ENCODE peak calls at places on chromosomes 6 and 20, in eight cellular contexts. I is cardiac muscle cell, D is dorsolateral prefrontal cortex, Z is heart right ventricle, V is A549, W is trophoblast cell, N is heart left ventricle, R is pancreas. B is an unnamed sample.
A peak's percentile ranks its signal among the peaks of the same experiment; 100 is the strongest.

GRCh38 chr20:22414354-22414753 is 170.0 kb downstream of the FOXA2 start:
- DNase-seq in R (no peak), V (no peak), D (no peak), N (no peak), I (peak; percentile 81), Z (no peak), W (no peak), B (no peak)

GRCh38 chr20:38725959-38726848 is 1.9 kb downstream of the SLC32A1 start:
- DNase-seq in W (no peak), V (peak; percentile 84), D (no peak), R (peak; percentile 22), Z (no peak), I (peak; percentile 46), N (no peak), B (no peak)

GRCh38 chr6:83708970-83709747 is at the start of gene SNAP91:
- DNase-seq in R (no peak), W (no peak), N (peak; percentile 32), Z (peak; percentile 22), D (peak; percentile 87), I (peak; percentile 22), V (no peak), B (peak; percentile 57)

GRCh38 chr6:19562468-19562867 is 274.7 kb upstream of the ID4 start:
- DNase-seq in I (no peak), R (no peak), D (no peak), N (no peak), W (no peak), Z (no peak), V (no peak), B (no peak)

GRCh38 chr6:36160147-36160760 is 29.9 kb downstream of the MAPK13 start:
- DNase-seq in R (no peak), D (no peak), V (no peak), N (no peak), I (peak; percentile 61), W (no peak), Z (no peak), B (no peak)

GRCh38 chr6:52304917-52305316 is 20.4 kb upstream of the MCM3 start:
- DNase-seq in I (peak; percentile 56), R (no peak), V (no peak), W (peak; percentile 34), D (no peak), N (no peak), Z (no peak), B (no peak)

GRCh38 chr20:32034581-32035397 is 17.3 kb upstream of the HCK start:
- DNase-seq in N (no peak), Z (no peak), V (no peak), I (no peak), D (no peak), W (peak; percentile 32), R (no peak), B (no peak)

GRCh38 chr6:21199246-21199645 is 394.3 kb upstream of the SOX4 start:
- DNase-seq in W (no peak), D (no peak), I (no peak), N (no peak), Z (no peak), R (no peak), V (no peak), B (no peak)

GRCh38 chr6:38348366-38348765 is 291.4 kb downstream of the BTBD9 start:
- DNase-seq in Z (no peak), D (no peak), V (no peak), W (no peak), I (no peak), R (no peak), N (no peak), B (no peak)

GRCh38 chr20:50088022-50088421 is 24.9 kb downstream of the UBE2V1 start:
- DNase-seq in W (peak; percentile 59), D (no peak), V (no peak), N (no peak), Z (no peak), I (no peak), R (no peak), B (no peak)

GRCh38 chr6:22328499-22328898 is 31.7 kb upstream of the PRL start:
- DNase-seq in R (no peak), I (no peak), W (no peak), Z (no peak), D (no peak), V (no peak), N (no peak), B (no peak)

GRCh38 chr20:62961310-62961783 is 8.8 kb downstream of the SLC17A9 start:
- DNase-seq in I (no peak), V (no peak), D (no peak), Z (no peak), N (no peak), W (no peak), R (no peak), B (no peak)

GRCh38 chr6:118124851-118125250 is 217.8 kb downstream of the SLC35F1 start:
- DNase-seq in V (no peak), Z (no peak), I (no peak), N (no peak), W (no peak), R (no peak), D (no peak), B (no peak)

GRCh38 chr6:143015300-143015706 is 45.4 kb upstream of the AIG1 start:
- DNase-seq in D (no peak), I (no peak), N (no peak), Z (no peak), R (no peak), V (no peak), W (no peak), B (no peak)

GRCh38 chr6:13195826-13196225 is 132.5 kb downstream of the TBC1D7 start:
- DNase-seq in Z (no peak), D (no peak), I (no peak), R (no peak), N (no peak), V (no peak), W (no peak), B (no peak)

DNA sequence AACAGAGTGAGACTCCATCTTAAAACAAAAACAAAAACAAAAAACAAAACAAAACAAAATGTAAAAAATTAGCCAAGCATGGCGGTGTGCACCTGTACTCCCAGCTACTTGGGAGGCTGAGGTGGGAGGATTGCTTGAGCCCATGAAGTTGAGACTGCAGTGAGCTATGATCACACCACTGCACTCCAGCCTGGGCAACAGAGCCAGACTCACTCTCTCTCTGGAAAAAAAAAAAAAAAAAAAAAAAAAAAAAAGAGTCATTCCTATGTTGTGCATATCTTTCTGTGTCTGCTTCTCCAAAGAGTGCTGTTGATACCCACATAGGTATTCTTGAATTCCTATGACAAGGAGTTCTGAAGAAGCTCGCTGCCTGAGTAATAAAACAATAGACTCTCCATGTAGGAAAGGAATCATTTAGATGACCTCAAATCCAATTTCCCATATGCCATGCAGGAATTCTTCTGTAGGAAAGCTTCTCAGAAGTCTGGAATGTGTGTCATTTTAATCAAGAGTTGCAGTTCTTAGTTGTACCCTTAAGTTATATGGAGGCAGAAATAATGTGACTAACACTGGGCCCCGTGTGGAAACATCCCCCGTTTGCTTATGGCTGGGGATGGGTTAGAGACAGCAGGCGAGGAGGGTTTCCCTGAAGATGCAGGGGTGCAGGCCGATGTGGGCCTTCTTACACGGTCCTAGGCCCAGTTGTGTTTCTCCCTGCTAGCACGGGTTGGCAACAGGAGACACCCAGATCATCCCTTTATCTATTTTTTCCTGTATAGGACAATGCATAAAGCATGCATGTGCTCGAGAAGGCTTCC is 79.4 kb downstream of the ZDHHC14 start:
- DNase-seq in N (no peak), D (no peak), Z (no peak), I (no peak), W (no peak), V (no peak), R (no peak), B (no peak)
- H3K27ac ChIP-seq in N (no peak overlapping the region), D (no peak overlapping the region), Z (no peak overlapping the region), I (no peak overlapping the region), W (no peak overlapping the region), V (no peak overlapping the region), R (peak overlapping the region; percentile 56), B (no peak overlapping the region)

GRCh38 chr6:33782561-33782960 is 6.4 kb downstream of the LEMD2 start:
- DNase-seq in N (no peak), D (no peak), W (no peak), Z (no peak), V (no peak), I (no peak), R (no peak), B (no peak)
- H3K27ac ChIP-seq in N (no peak overlapping the region), D (no peak overlapping the region), W (no peak overlapping the region), Z (no peak overlapping the region), V (no peak overlapping the region), I (no peak overlapping the region), R (no peak overlapping the region), B (no peak overlapping the region)

GRCh38 chr6:39821014-39821738 is 29.0 kb downstream of the DAAM2 start:
- DNase-seq in V (no peak), Z (no peak), N (no peak), W (no peak), R (no peak), I (peak; percentile 40), D (no peak), B (no peak)
- H3K27ac ChIP-seq in V (no peak overlapping the region), Z (peak overlapping the region; percentile 78), N (peak overlapping the region; percentile 78), W (no peak overlapping the region), R (peak overlapping the region; percentile 9), I (no peak overlapping the region), D (peak overlapping the region; percentile 92), B (peak overlapping the region; percentile 90)

DNA sequence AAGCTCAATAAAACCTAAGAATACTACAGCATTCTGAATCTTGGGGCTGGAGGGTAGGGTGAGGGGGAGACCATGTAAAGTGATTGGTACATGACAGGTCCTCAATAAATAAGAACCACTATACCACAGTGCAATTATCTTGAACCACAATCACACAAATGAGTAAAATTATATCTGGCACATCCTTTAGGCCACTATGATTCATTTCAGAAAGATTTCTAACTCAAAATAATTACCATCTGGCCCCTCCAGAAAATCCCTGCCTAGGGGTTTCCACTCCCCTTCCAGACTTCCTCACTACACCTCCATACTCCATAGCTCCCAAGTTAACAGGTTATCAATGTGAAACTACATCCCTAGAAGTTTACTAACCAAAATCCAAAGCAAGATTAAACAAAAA is 19.7 kb downstream of the AKIRIN2 start:
- DNase-seq in V (no peak), D (no peak), I (no peak), R (no peak), N (no peak), Z (no peak), W (no peak), B (no peak)
- H3K27ac ChIP-seq in V (no peak overlapping the region), D (no peak overlapping the region), I (no peak overlapping the region), R (no peak overlapping the region), N (no peak overlapping the region), Z (no peak overlapping the region), W (no peak overlapping the region), B (no peak overlapping the region)

DNA sequence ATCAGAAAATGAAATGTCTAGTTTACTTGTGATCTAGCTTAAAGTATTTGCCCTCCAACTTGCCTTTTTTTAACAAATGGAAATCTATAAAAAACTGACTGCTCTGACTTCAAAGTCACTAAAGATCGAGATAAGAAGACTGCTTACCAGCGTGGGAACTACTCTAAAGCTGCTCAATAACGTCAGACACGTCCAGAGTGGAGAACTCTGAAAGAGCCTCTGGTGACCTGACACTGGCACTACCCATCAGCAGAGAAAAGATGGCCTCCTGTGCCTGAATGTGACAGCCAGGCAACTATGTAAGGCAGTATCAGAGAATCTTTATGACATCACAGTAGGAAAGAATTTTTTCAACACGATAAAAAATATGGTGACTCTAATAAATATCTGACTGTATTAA is 202.1 kb upstream of the SHLD1 start:
- DNase-seq in R (no peak), W (no peak), N (no peak), I (no peak), Z (no peak), D (no peak), V (no peak), B (no peak)
- H3K27ac ChIP-seq in R (no peak overlapping the region), W (no peak overlapping the region), N (no peak overlapping the region), I (peak overlapping the region; percentile 81), Z (no peak overlapping the region), D (no peak overlapping the region), V (no peak overlapping the region), B (no peak overlapping the region)

GRCh38 chr6:120993929-120994572 is 340.2 kb downstream of the TBC1D32 start:
- DNase-seq in V (no peak), W (no peak), Z (no peak), R (no peak), I (no peak), N (no peak), D (no peak), B (no peak)
- H3K27ac ChIP-seq in V (no peak overlapping the region), W (no peak overlapping the region), Z (no peak overlapping the region), R (no peak overlapping the region), I (no peak overlapping the region), N (no peak overlapping the region), D (no peak overlapping the region), B (no peak overlapping the region)

B was measured in substantia nigra.